ENCODE peak calls at places on chromosome 1, in nine cellular contexts. B, N, Y, F, X, A, C, S and J are unnamed samples.

GRCh38 chr1:36178479-36179219 is 22.7 kb downstream of the MAP7D1 start:
- DNase-seq in F (no peak), C (peak; percentile 85), X (no peak), Y (no peak), S (peak; percentile 93), B (no peak), N (no peak), A (no peak), J (peak; percentile 90)

GRCh38 chr1:44803312-44804095 is 3.3 kb downstream of the PLK3 start:
- DNase-seq in Y (no peak), F (no peak), S (no peak), C (no peak), A (no peak), X (no peak), B (no peak), N (no peak), J (no peak)

GRCh38 chr1:191757003-191757402 is 401.3 kb upstream of the RGS18 start:
- DNase-seq in N (peak; percentile 66), S (no peak), C (no peak), B (no peak), F (no peak), X (peak; percentile 13), A (peak; percentile 1), Y (no peak), J (no peak)

GRCh38 chr1:172143384-172144025 is 277.0 kb upstream of the C1orf105 start:
- DNase-seq in F (no peak), N (peak; percentile 90), Y (peak; percentile 56), X (peak; percentile 76), S (no peak), C (no peak), A (peak; percentile 58), B (peak; percentile 96), J (no peak)

GRCh38 chr1:226882631-226883409 is 12.4 kb downstream of the PSEN2 start:
- DNase-seq in X (peak; percentile 15), F (peak; percentile 90), Y (no peak), N (peak; percentile 57), B (peak; percentile 53), A (no peak), C (no peak), S (no peak), J (peak; percentile 33)

GRCh38 chr1:6260433-6260934 is 414 bp downstream of the GPR153 start:
- DNase-seq in S (peak; percentile 69), X (no peak), F (peak; percentile 37), N (no peak), C (no peak), A (no peak), B (no peak), Y (peak; percentile 28), J (no peak)

GRCh38 chr1:40530735-40531380 is 579 bp upstream of the ZNF684 start:
- DNase-seq in X (peak; percentile 6), B (no peak), Y (no peak), S (no peak), A (no peak), C (no peak), F (peak; percentile 26), N (peak; percentile 27), J (no peak)

GRCh38 chr1:223776075-223776814 is 63.9 kb downstream of the CAPN2 start:
- DNase-seq in C (no peak), Y (peak; percentile 94), S (no peak), F (peak; percentile 44), X (peak; percentile 91), B (peak; percentile 64), N (peak; percentile 95), A (peak; percentile 40), J (no peak)

GRCh38 chr1:33088119-33088906 is 7.4 kb downstream of the AZIN2 start:
- DNase-seq in X (no peak), A (no peak), C (no peak), N (peak; percentile 33), Y (no peak), B (no peak), S (no peak), F (peak; percentile 39), J (no peak)

GRCh38 chr1:61743432-61743705 is 1.1 kb downstream of the PATJ start:
- DNase-seq in X (no peak), Y (peak; percentile 18), F (no peak), A (no peak), N (no peak), S (no peak), C (no peak), B (peak; percentile 39), J (no peak)

GRCh38 chr1:77797991-77798390 is 18.5 kb downstream of the MIGA1 start:
- DNase-seq in Y (no peak), C (no peak), B (peak; percentile 42), S (no peak), N (peak; percentile 79), X (peak; percentile 37), A (no peak), F (no peak), J (no peak)

GRCh38 chr1:20063861-20064292 is 6.1 kb upstream of the PLA2G5 start:
- DNase-seq in X (peak; percentile 40), Y (peak; percentile 88), A (peak; percentile 49), B (peak; percentile 80), F (no peak), C (no peak), N (peak; percentile 88), S (no peak), J (no peak)

GRCh38 chr1:12561121-12561520 is 56.9 kb downstream of the DHRS3 start:
- DNase-seq in F (no peak), B (no peak), A (no peak), S (no peak), Y (no peak), X (no peak), C (no peak), N (no peak), J (no peak)

GRCh38 chr1:170596701-170597100 is 64.7 kb downstream of the GORAB start:
- DNase-seq in N (no peak), B (no peak), A (no peak), X (no peak), Y (no peak), S (no peak), F (no peak), C (no peak), J (no peak)

GRCh38 chr1:202122639-202123335 is at the start of gene GPR37L1:
- DNase-seq in N (peak; percentile 32), A (no peak), Y (no peak), B (peak; percentile 57), F (no peak), X (no peak), S (peak; percentile 91), C (peak; percentile 77), J (no peak)

GRCh38 chr1:45752441-45753052 is 2.1 kb upstream of the IPP start:
- DNase-seq in S (no peak), B (peak; percentile 37), Y (peak; percentile 40), N (peak; percentile 5), C (no peak), X (no peak), F (peak; percentile 21), A (peak; percentile 10), J (no peak)

GRCh38 chr1:161733526-161733925 is 12.2 kb downstream of the FCRLB start:
- DNase-seq in A (no peak), B (peak; percentile 91), C (no peak), N (peak; percentile 89), S (no peak), X (peak; percentile 81), Y (peak; percentile 90), F (no peak), J (no peak)

GRCh38 chr1:218742478-218743260 is 397.5 kb downstream of the TGFB2 start:
- DNase-seq in X (no peak), S (no peak), C (no peak), F (no peak), Y (peak; percentile 47), A (no peak), B (no peak), N (peak; percentile 10), J (no peak)

GRCh38 chr1:24938276-24938675 is 8.2 kb upstream of the RUNX3 start:
- DNase-seq in B (no peak), C (no peak), S (no peak), N (no peak), A (no peak), X (no peak), Y (no peak), F (no peak), J (no peak)
- TF ChIP-seq CTCF in B (no peak), C (no peak), S (no peak), N (no peak), A (no peak), X (no peak), Y (no peak), F (no peak), J (no peak)

DNA sequence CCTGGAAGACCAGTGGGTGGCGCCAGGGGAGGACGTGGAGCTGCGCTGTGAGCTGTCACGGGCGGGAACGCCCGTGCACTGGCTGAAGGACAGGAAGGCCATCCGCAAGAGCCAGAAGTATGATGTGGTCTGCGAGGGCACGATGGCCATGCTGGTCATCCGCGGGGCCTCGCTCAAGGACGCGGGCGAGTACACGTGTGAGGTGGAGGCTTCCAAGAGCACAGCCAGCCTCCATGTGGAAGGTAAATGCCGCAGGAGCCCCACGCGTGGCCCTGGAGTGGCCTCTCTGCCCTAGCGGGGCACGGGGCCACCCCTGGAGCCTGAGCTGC is 75.2 kb downstream of the OBSCN start:
- DNase-seq in F (no peak), C (no peak), B (no peak), S (no peak), N (no peak), Y (no peak), A (no peak), X (no peak), J (no peak)
- TF ChIP-seq CTCF in F (no peak), C (no peak), B (no peak), S (peak; percentile 8), N (no peak), Y (no peak), A (no peak), X (no peak), J (no peak)

GRCh38 chr1:53288247-53289049 is 39.4 kb downstream of the LRP8 start:
- DNase-seq in X (no peak), A (no peak), F (no peak), C (no peak), S (peak; percentile 95), B (no peak), N (no peak), Y (no peak), J (no peak)
- TF ChIP-seq CTCF in X (no peak), A (no peak), F (no peak), C (no peak), S (no peak), B (no peak), N (no peak), Y (no peak), J (no peak)

DNA sequence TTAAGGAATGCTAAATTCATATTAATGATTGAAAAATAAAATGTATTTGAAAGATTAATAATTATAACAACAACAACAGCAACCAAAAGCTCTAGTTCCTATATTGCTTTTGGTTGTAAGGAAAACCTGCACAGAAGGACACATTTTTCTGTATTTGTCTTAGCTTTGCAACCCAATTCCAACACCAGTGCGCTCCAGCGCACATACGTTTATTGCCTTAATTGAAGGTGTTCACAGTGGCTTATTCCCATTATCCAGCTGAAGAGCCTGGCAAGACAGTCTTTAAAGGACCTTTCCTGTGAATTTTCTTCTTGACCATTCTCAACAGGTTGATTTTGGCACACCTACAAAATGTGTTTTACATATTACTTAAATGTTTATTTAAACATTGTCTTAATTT is 107.6 kb downstream of the PLPPR5 start:
- DNase-seq in X (no peak), F (no peak), Y (no peak), N (no peak), B (no peak), A (no peak), C (no peak), S (peak; percentile 43), J (no peak)
- TF ChIP-seq CTCF in X (no peak), F (no peak), Y (no peak), N (no peak), B (no peak), A (no peak), C (no peak), S (no peak), J (no peak)